ENCODE peak calls at places on chromosomes 13 and 19, in ten cellular contexts. One of them, this sample, is unnamed.

GRCh38 chr13:49869514-49869913 is 66.6 kb downstream of the SPRYD7 start:
- DNase-seq in SJCRH30: peak
- DNase-seq in M059J: no peak
- DNase-seq in fibroblast of pulmonary artery: peak
- DNase-seq in uterus: no peak
- DNase-seq in WTC11: peak
- DNase-seq in germinal center: no peak
- DNase-seq in AG04450: no peak
- DNase-seq in hepatic stellate cell: peak
- DNase-seq in H9: peak
- DNase-seq in this sample: no peak

GRCh38 chr13:22095794-22096193 is 424.9 kb downstream of the FGF9 start:
- DNase-seq in SJCRH30: no peak
- DNase-seq in M059J: no peak
- DNase-seq in fibroblast of pulmonary artery: no peak
- DNase-seq in uterus: no peak
- DNase-seq in WTC11: no peak
- DNase-seq in germinal center: no peak
- DNase-seq in AG04450: no peak
- DNase-seq in hepatic stellate cell: no peak
- DNase-seq in H9: no peak
- DNase-seq in this sample: no peak

GRCh38 chr13:33322474-33322827 is 36.9 kb upstream of the STARD13 start:
- DNase-seq in SJCRH30: peak
- DNase-seq in M059J: no peak
- DNase-seq in fibroblast of pulmonary artery: peak
- DNase-seq in uterus: peak
- DNase-seq in WTC11: no peak
- DNase-seq in germinal center: no peak
- DNase-seq in AG04450: peak
- DNase-seq in hepatic stellate cell: peak
- DNase-seq in H9: no peak
- DNase-seq in this sample: peak

GRCh38 chr13:42119875-42120274 is 71.4 kb downstream of the DGKH start:
- DNase-seq in SJCRH30: no peak
- DNase-seq in M059J: peak
- DNase-seq in fibroblast of pulmonary artery: no peak
- DNase-seq in uterus: no peak
- DNase-seq in WTC11: no peak
- DNase-seq in germinal center: no peak
- DNase-seq in AG04450: no peak
- DNase-seq in hepatic stellate cell: no peak
- DNase-seq in H9: no peak
- DNase-seq in this sample: no peak

GRCh38 chr19:38975214-38975860 is at the start of gene FBXO17:
- DNase-seq in SJCRH30: peak
- DNase-seq in M059J: peak
- DNase-seq in fibroblast of pulmonary artery: peak
- DNase-seq in uterus: peak
- DNase-seq in WTC11: peak
- DNase-seq in germinal center: no peak
- DNase-seq in AG04450: no peak
- DNase-seq in hepatic stellate cell: peak
- DNase-seq in H9: peak
- DNase-seq in this sample: peak

GRCh38 chr19:3809881-3810707 is 23.9 kb upstream of the MATK start:
- DNase-seq in SJCRH30: no peak
- DNase-seq in M059J: no peak
- DNase-seq in fibroblast of pulmonary artery: no peak
- DNase-seq in uterus: no peak
- DNase-seq in WTC11: no peak
- DNase-seq in germinal center: peak
- DNase-seq in AG04450: no peak
- DNase-seq in hepatic stellate cell: no peak
- DNase-seq in H9: no peak
- DNase-seq in this sample: no peak

GRCh38 chr19:38155453-38155852 is 68.6 kb downstream of the DPF1 start:
- DNase-seq in SJCRH30: peak
- DNase-seq in M059J: no peak
- DNase-seq in fibroblast of pulmonary artery: peak
- DNase-seq in uterus: no peak
- DNase-seq in WTC11: no peak
- DNase-seq in germinal center: no peak
- DNase-seq in AG04450: no peak
- DNase-seq in hepatic stellate cell: no peak
- DNase-seq in H9: no peak
- DNase-seq in this sample: no peak

GRCh38 chr13:94249512-94249911 is 230.0 kb downstream of the DCT start:
- DNase-seq in SJCRH30: peak
- DNase-seq in M059J: peak
- DNase-seq in fibroblast of pulmonary artery: peak
- DNase-seq in uterus: no peak
- DNase-seq in WTC11: no peak
- DNase-seq in germinal center: no peak
- DNase-seq in AG04450: peak
- DNase-seq in hepatic stellate cell: peak
- DNase-seq in H9: no peak
- DNase-seq in this sample: no peak

GRCh38 chr19:13884726-13885591 is 8.0 kb downstream of the NANOS3 start:
- DNase-seq in SJCRH30: peak
- DNase-seq in M059J: no peak
- DNase-seq in fibroblast of pulmonary artery: no peak
- DNase-seq in uterus: no peak
- DNase-seq in WTC11: no peak
- DNase-seq in germinal center: no peak
- DNase-seq in AG04450: no peak
- DNase-seq in hepatic stellate cell: no peak
- DNase-seq in H9: no peak
- DNase-seq in this sample: peak

GRCh38 chr13:72437458-72437857 is 290.0 kb downstream of the MZT1 start:
- DNase-seq in SJCRH30: no peak
- DNase-seq in M059J: peak
- DNase-seq in fibroblast of pulmonary artery: peak
- DNase-seq in uterus: no peak
- DNase-seq in WTC11: no peak
- DNase-seq in germinal center: no peak
- DNase-seq in AG04450: peak
- DNase-seq in hepatic stellate cell: no peak
- DNase-seq in H9: no peak
- DNase-seq in this sample: no peak